ENCODE peak calls at places on chromosomes 2 and 18, in four cellular contexts. A, H, I and J are unnamed samples.

GRCh38 chr18:48065601-48065995 is 135.1 kb upstream of the SMAD2 start:
- DNase-seq in A (no peak), H (no peak), I (no peak), J (no peak)

GRCh38 chr2:222707689-222708273 is 36.3 kb downstream of the MOGAT1 start:
- DNase-seq in I (no peak), A (no peak), H (no peak), J (no peak)

GRCh38 chr2:119821266-119821665 is 61.5 kb downstream of the PTPN4 start:
- DNase-seq in H (no peak), I (no peak), A (no peak), J (no peak)

GRCh38 chr2:148645925-148646559 is 1.5 kb downstream of the EPC2 start:
- DNase-seq in I (no peak), A (peak; percentile 60), H (peak; percentile 30), J (no peak)

GRCh38 chr18:37294951-37295350 is 270.6 kb downstream of the CELF4 start:
- DNase-seq in H (no peak), I (no peak), A (no peak), J (no peak)

GRCh38 chr2:11437602-11438001 is 28.4 kb downstream of the E2F6 start:
- DNase-seq in A (no peak), I (no peak), H (no peak), J (no peak)

GRCh38 chr2:8534729-8535397 is 147.0 kb upstream of the ID2 start:
- DNase-seq in I (peak; percentile 89), A (peak; percentile 63), H (no peak), J (no peak)

GRCh38 chr2:138610201-138610945 is 108.8 kb downstream of the SPOPL start:
- DNase-seq in H (no peak), I (no peak), A (no peak), J (no peak)

GRCh38 chr18:9535430-9535972 is 60.2 kb downstream of the RALBP1 start:
- DNase-seq in H (no peak), I (no peak), A (peak; percentile 79), J (peak; percentile 82)

GRCh38 chr2:150327546-150328495 is 159.6 kb downstream of the RND3 start:
- DNase-seq in I (no peak), H (no peak), A (peak; percentile 33), J (no peak)

GRCh38 chr18:47801817-47802216 is 128.6 kb downstream of the SMAD2 start:
- DNase-seq in A (no peak), I (no peak), H (no peak), J (no peak)

GRCh38 chr18:68676913-68677312 is 38.0 kb downstream of the TMX3 start:
- DNase-seq in H (no peak), A (peak; percentile 15), I (no peak), J (no peak)

GRCh38 chr2:97961534-97961933 is 34.2 kb downstream of the TMEM131 start:
- DNase-seq in I (no peak), H (no peak), A (no peak), J (no peak)

GRCh38 chr2:99485411-99485810 is 4.4 kb downstream of the REV1 start:
- DNase-seq in H (no peak), I (no peak), A (no peak), J (no peak)

GRCh38 chr2:128364441-128364911 is 45.8 kb upstream of the HS6ST1 start:
- DNase-seq in A (no peak), H (no peak), I (peak; percentile 57), J (no peak)

GRCh38 chr2:129469389-129469788 is 510.1 kb upstream of the RAB6C start:
- DNase-seq in I (no peak), H (no peak), A (no peak), J (no peak)

GRCh38 chr2:161004379-161004778 is 155.8 kb upstream of the TANK start:
- DNase-seq in A (no peak), H (no peak), I (no peak), J (no peak)

GRCh38 chr2:82795446-82795845 is 1663.6 kb downstream of the SUCLG1 start:
- DNase-seq in A (no peak), H (no peak), I (no peak), J (no peak)

GRCh38 chr2:78982638-78983330 is 42.7 kb upstream of the REG3G start:
- DNase-seq in A (no peak), I (no peak), H (no peak), J (no peak)

GRCh38 chr2:8684885-8685696 is 3.2 kb downstream of the ID2 start:
- DNase-seq in H (no peak), I (peak; percentile 87), A (no peak), J (peak; percentile 90)

GRCh38 chr2:168432565-168433186 is 23.4 kb upstream of the CERS6 start:
- DNase-seq in A (no peak), I (no peak), H (no peak), J (no peak)

GRCh38 chr18:6748241-6748640 is 18.7 kb downstream of the ARHGAP28 start:
- DNase-seq in H (no peak), A (no peak), I (no peak), J (no peak)

GRCh38 chr18:74512321-74513053 is 16.3 kb downstream of the CNDP2 start:
- DNase-seq in H (no peak), A (peak; percentile 97), I (no peak), J (peak; percentile 51)

GRCh38 chr2:104853926-104854506 is at the start of gene POU3F3:
- DNase-seq in H (no peak), A (peak; percentile 100), I (peak; percentile 69), J (no peak)

GRCh38 chr2:45285791-45286390 is 276.6 kb upstream of the SIX2 start:
- DNase-seq in H (no peak), I (no peak), A (no peak), J (no peak)

GRCh38 chr2:157324331-157324843 is 1.2 kb downstream of the ERMN start:
- DNase-seq in A (peak; percentile 56), I (no peak), H (no peak), J (no peak)

GRCh38 chr2:186713664-186714063 is 19.8 kb downstream of the FAM171B start:
- DNase-seq in I (no peak), A (peak; percentile 38), H (no peak), J (no peak)

GRCh38 chr2:96730212-96730611 is 9.7 kb downstream of the LMAN2L start:
- DNase-seq in A (no peak), H (no peak), I (no peak), J (no peak)

GRCh38 chr2:163716101-163716500 is 19.7 kb downstream of the FIGN start:
- DNase-seq in A (no peak), I (no peak), H (no peak), J (no peak)

GRCh38 chr2:30768708-30769580 is 38.3 kb downstream of the CAPN13 start:
- DNase-seq in A (no peak), I (no peak), H (no peak), J (no peak)

GRCh38 chr2:230925879-230926765 is 1.1 kb upstream of the GPR55 start:
- DNase-seq in H (no peak), A (no peak), I (peak; percentile 48), J (peak; percentile 65)

GRCh38 chr18:59123588-59124369 is 15.9 kb upstream of the SEC11C start:
- DNase-seq in A (no peak), H (no peak), I (no peak), J (no peak)

GRCh38 chr18:56902653-56903052 is 244.2 kb upstream of the BOD1L2 start:
- DNase-seq in A (no peak), H (no peak), I (no peak), J (no peak)

GRCh38 chr2:88307817-88308216 is 137.7 kb downstream of the THNSL2 start:
- DNase-seq in I (no peak), H (no peak), A (no peak), J (no peak)

GRCh38 chr18:8501044-8501443 is 108.2 kb upstream of the RAB12 start:
- DNase-seq in H (no peak), A (no peak), I (no peak), J (no peak)

GRCh38 chr2:223383315-223383714 is 218.8 kb downstream of the SCG2 start:
- DNase-seq in A (no peak), H (no peak), I (no peak), J (no peak)

GRCh38 chr2:127511917-127512316 is 14.4 kb downstream of the IWS1 start:
- DNase-seq in I (no peak), A (no peak), H (no peak), J (no peak)

GRCh38 chr18:75625966-75626365 is 198.5 kb upstream of the SMIM21 start:
- DNase-seq in H (no peak), I (no peak), A (no peak), J (no peak)

GRCh38 chr2:26607698-26608097 is 33.5 kb downstream of the CIB4 start:
- DNase-seq in I (peak; percentile 29), A (no peak), H (no peak), J (peak; percentile 72)